ENCODE peak calls at places on chromosomes 13 and 19, in nine cellular contexts. One of them, this sample, is unnamed.
A peak's percentile ranks its signal among the peaks of the same experiment; 100 is the strongest.

GRCh38 chr13:58991826-58992477 is 1171.8 kb downstream of the DIAPH3 start:
- DNase-seq in mesenchymal stem cell: no peak
- DNase-seq in cardiac muscle cell: no peak
- DNase-seq in effector memory CD4-positive, alpha-beta T cell: no peak
- DNase-seq in ascending aorta: no peak
- DNase-seq in heart right ventricle: no peak
- DNase-seq in CD8-positive, alpha-beta memory T cell: no peak
- DNase-seq in A549: no peak
- DNase-seq in mucosa of descending colon: no peak
- DNase-seq in this sample: peak; percentile 31

GRCh38 chr19:38691938-38692457 is 44.5 kb downstream of the ACTN4 start:
- DNase-seq in mesenchymal stem cell: peak; percentile 97
- DNase-seq in ascending aorta: peak; percentile 80
- DNase-seq in CD8-positive, alpha-beta memory T cell: no peak
- DNase-seq in heart right ventricle: no peak
- DNase-seq in effector memory CD4-positive, alpha-beta T cell: no peak
- DNase-seq in mucosa of descending colon: no peak
- DNase-seq in cardiac muscle cell: peak; percentile 90
- DNase-seq in A549: peak; percentile 75
- DNase-seq in this sample: no peak

GRCh38 chr19:50205681-50206138 is 2.3 kb downstream of the MYH14 start:
- DNase-seq in CD8-positive, alpha-beta memory T cell: no peak
- DNase-seq in ascending aorta: no peak
- DNase-seq in A549: no peak
- DNase-seq in effector memory CD4-positive, alpha-beta T cell: no peak
- DNase-seq in heart right ventricle: no peak
- DNase-seq in mesenchymal stem cell: no peak
- DNase-seq in cardiac muscle cell: no peak
- DNase-seq in mucosa of descending colon: peak; percentile 91
- DNase-seq in this sample: peak; percentile 85

GRCh38 chr19:40565910-40566495 is 10.7 kb upstream of the SHKBP1 start:
- DNase-seq in cardiac muscle cell: no peak
- DNase-seq in mesenchymal stem cell: no peak
- DNase-seq in mucosa of descending colon: no peak
- DNase-seq in ascending aorta: no peak
- DNase-seq in effector memory CD4-positive, alpha-beta T cell: no peak
- DNase-seq in A549: no peak
- DNase-seq in heart right ventricle: no peak
- DNase-seq in CD8-positive, alpha-beta memory T cell: no peak
- DNase-seq in this sample: no peak

GRCh38 chr19:5961969-5962945 is 15.7 kb downstream of the RANBP3 start:
- DNase-seq in mucosa of descending colon: peak; percentile 72
- DNase-seq in CD8-positive, alpha-beta memory T cell: peak; percentile 85
- DNase-seq in effector memory CD4-positive, alpha-beta T cell: peak; percentile 63
- DNase-seq in mesenchymal stem cell: peak; percentile 88
- DNase-seq in cardiac muscle cell: peak; percentile 62
- DNase-seq in ascending aorta: no peak
- DNase-seq in A549: no peak
- DNase-seq in heart right ventricle: no peak
- DNase-seq in this sample: peak; percentile 76

GRCh38 chr13:80116107-80116506 is 224.8 kb downstream of the SPRY2 start:
- DNase-seq in ascending aorta: no peak
- DNase-seq in heart right ventricle: no peak
- DNase-seq in mucosa of descending colon: no peak
- DNase-seq in effector memory CD4-positive, alpha-beta T cell: no peak
- DNase-seq in A549: no peak
- DNase-seq in mesenchymal stem cell: peak; percentile 62
- DNase-seq in CD8-positive, alpha-beta memory T cell: no peak
- DNase-seq in cardiac muscle cell: peak; percentile 54
- DNase-seq in this sample: no peak

GRCh38 chr19:17385878-17386611 is 8.0 kb downstream of the CCDC194 start:
- DNase-seq in cardiac muscle cell: peak; percentile 76
- DNase-seq in A549: peak; percentile 53
- DNase-seq in mesenchymal stem cell: peak; percentile 57
- DNase-seq in heart right ventricle: peak; percentile 67
- DNase-seq in mucosa of descending colon: peak; percentile 75
- DNase-seq in effector memory CD4-positive, alpha-beta T cell: peak; percentile 40
- DNase-seq in ascending aorta: no peak
- DNase-seq in CD8-positive, alpha-beta memory T cell: peak; percentile 69
- DNase-seq in this sample: peak; percentile 65

GRCh38 chr13:98658131-98658530 is 81.2 kb upstream of the STK24 start:
- DNase-seq in effector memory CD4-positive, alpha-beta T cell: no peak
- DNase-seq in cardiac muscle cell: peak; percentile 13
- DNase-seq in mucosa of descending colon: no peak
- DNase-seq in ascending aorta: no peak
- DNase-seq in CD8-positive, alpha-beta memory T cell: no peak
- DNase-seq in A549: no peak
- DNase-seq in heart right ventricle: peak; percentile 23
- DNase-seq in mesenchymal stem cell: no peak
- DNase-seq in this sample: no peak

GRCh38 chr19:18457478-18458331 is 19.8 kb upstream of the ISYNA1 start:
- DNase-seq in heart right ventricle: no peak
- DNase-seq in A549: no peak
- DNase-seq in cardiac muscle cell: no peak
- DNase-seq in ascending aorta: no peak
- DNase-seq in CD8-positive, alpha-beta memory T cell: no peak
- DNase-seq in mesenchymal stem cell: no peak
- DNase-seq in mucosa of descending colon: no peak
- DNase-seq in effector memory CD4-positive, alpha-beta T cell: no peak
- DNase-seq in this sample: no peak

GRCh38 chr19:18460313-18460712 is 22.4 kb upstream of the ISYNA1 start:
- DNase-seq in ascending aorta: no peak
- DNase-seq in mucosa of descending colon: peak; percentile 65
- DNase-seq in A549: no peak
- DNase-seq in effector memory CD4-positive, alpha-beta T cell: no peak
- DNase-seq in heart right ventricle: peak; percentile 46
- DNase-seq in cardiac muscle cell: peak; percentile 83
- DNase-seq in mesenchymal stem cell: peak; percentile 67
- DNase-seq in CD8-positive, alpha-beta memory T cell: no peak
- DNase-seq in this sample: peak; percentile 63

GRCh38 chr19:18464646-18465045 is 26.7 kb upstream of the ISYNA1 start:
- DNase-seq in ascending aorta: peak; percentile 71
- DNase-seq in cardiac muscle cell: peak; percentile 85
- DNase-seq in A549: peak; percentile 59
- DNase-seq in mucosa of descending colon: peak; percentile 70
- DNase-seq in heart right ventricle: peak; percentile 88
- DNase-seq in CD8-positive, alpha-beta memory T cell: no peak
- DNase-seq in effector memory CD4-positive, alpha-beta T cell: no peak
- DNase-seq in mesenchymal stem cell: peak; percentile 95
- DNase-seq in this sample: peak; percentile 80

GRCh38 chr19:18460900-18461299 is 23.0 kb upstream of the ISYNA1 start:
- DNase-seq in effector memory CD4-positive, alpha-beta T cell: no peak
- DNase-seq in mucosa of descending colon: no peak
- DNase-seq in A549: no peak
- DNase-seq in ascending aorta: no peak
- DNase-seq in cardiac muscle cell: no peak
- DNase-seq in CD8-positive, alpha-beta memory T cell: no peak
- DNase-seq in heart right ventricle: no peak
- DNase-seq in mesenchymal stem cell: no peak
- DNase-seq in this sample: no peak

GRCh38 chr19:18461471-18461870 is 23.5 kb upstream of the ISYNA1 start:
- DNase-seq in heart right ventricle: no peak
- DNase-seq in cardiac muscle cell: no peak
- DNase-seq in mesenchymal stem cell: no peak
- DNase-seq in CD8-positive, alpha-beta memory T cell: no peak
- DNase-seq in A549: no peak
- DNase-seq in ascending aorta: no peak
- DNase-seq in mucosa of descending colon: no peak
- DNase-seq in effector memory CD4-positive, alpha-beta T cell: no peak
- DNase-seq in this sample: no peak
- H3K4me1 ChIP-seq in heart right ventricle: peaks cover 75% of the 10 kb centered on the region
- H3K4me1 ChIP-seq in cardiac muscle cell: no peaks in the 10 kb centered on the region
- H3K4me1 ChIP-seq in mesenchymal stem cell: peaks cover 60% of the 10 kb centered on the region
- H3K4me1 ChIP-seq in CD8-positive, alpha-beta memory T cell: no peaks in the 10 kb centered on the region
- H3K4me1 ChIP-seq in A549: peaks cover 29% of the 10 kb centered on the region
- H3K4me1 ChIP-seq in ascending aorta: peaks cover 63% of the 10 kb centered on the region
- H3K4me1 ChIP-seq in mucosa of descending colon: peaks cover 29% of the 10 kb centered on the region
- H3K4me1 ChIP-seq in effector memory CD4-positive, alpha-beta T cell: no peaks in the 10 kb centered on the region
- H3K4me1 ChIP-seq in this sample: peaks cover 85% of the 10 kb centered on the region

GRCh38 chr13:113840541-113841354 is 23.1 kb downstream of the GAS6 start:
- DNase-seq in CD8-positive, alpha-beta memory T cell: no peak
- DNase-seq in ascending aorta: no peak
- DNase-seq in heart right ventricle: no peak
- DNase-seq in A549: no peak
- DNase-seq in effector memory CD4-positive, alpha-beta T cell: no peak
- DNase-seq in cardiac muscle cell: no peak
- DNase-seq in mesenchymal stem cell: no peak
- DNase-seq in mucosa of descending colon: no peak
- DNase-seq in this sample: no peak

GRCh38 chr13:113839536-113840204 is 24.2 kb downstream of the GAS6 start:
- DNase-seq in effector memory CD4-positive, alpha-beta T cell: no peak
- DNase-seq in mesenchymal stem cell: no peak
- DNase-seq in ascending aorta: no peak
- DNase-seq in cardiac muscle cell: no peak
- DNase-seq in heart right ventricle: no peak
- DNase-seq in mucosa of descending colon: peak; percentile 84
- DNase-seq in CD8-positive, alpha-beta memory T cell: no peak
- DNase-seq in A549: no peak
- DNase-seq in this sample: peak; percentile 81

GRCh38 chr13:113843063-113843654 is 20.7 kb downstream of the GAS6 start:
- DNase-seq in mucosa of descending colon: peak; percentile 31
- DNase-seq in effector memory CD4-positive, alpha-beta T cell: no peak
- DNase-seq in cardiac muscle cell: no peak
- DNase-seq in ascending aorta: no peak
- DNase-seq in CD8-positive, alpha-beta memory T cell: no peak
- DNase-seq in mesenchymal stem cell: no peak
- DNase-seq in heart right ventricle: peak; percentile 37
- DNase-seq in A549: no peak
- DNase-seq in this sample: no peak

GRCh38 chr13:113842336-113843062 is 21.4 kb downstream of the GAS6 start:
- DNase-seq in CD8-positive, alpha-beta memory T cell: no peak
- DNase-seq in effector memory CD4-positive, alpha-beta T cell: no peak
- DNase-seq in mesenchymal stem cell: no peak
- DNase-seq in ascending aorta: no peak
- DNase-seq in heart right ventricle: no peak
- DNase-seq in cardiac muscle cell: no peak
- DNase-seq in mucosa of descending colon: peak; percentile 32
- DNase-seq in A549: no peak
- DNase-seq in this sample: no peak

DNA sequence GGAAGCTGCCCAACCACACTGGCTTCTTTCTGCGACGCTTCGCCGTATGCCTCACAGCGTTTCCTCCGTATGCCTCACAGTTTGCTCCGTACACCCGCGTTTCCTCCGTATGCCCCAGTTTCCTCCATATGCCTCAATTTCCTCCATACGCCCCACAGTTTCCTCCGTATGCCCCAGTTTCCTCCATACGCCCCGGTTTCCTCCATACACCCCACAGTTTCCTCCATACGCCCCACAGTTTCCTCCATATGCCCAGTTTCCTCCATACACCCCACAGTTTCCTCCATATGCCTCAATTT is 22.6 kb downstream of the GAS6 start:
- DNase-seq in CD8-positive, alpha-beta memory T cell: no peak
- DNase-seq in cardiac muscle cell: no peak
- DNase-seq in mucosa of descending colon: no peak
- DNase-seq in effector memory CD4-positive, alpha-beta T cell: no peak
- DNase-seq in A549: no peak
- DNase-seq in mesenchymal stem cell: no peak
- DNase-seq in heart right ventricle: no peak
- DNase-seq in ascending aorta: no peak
- DNase-seq in this sample: no peak
- H3K4me1 ChIP-seq in CD8-positive, alpha-beta memory T cell: peaks cover 43% of the 10 kb centered on the region
- H3K4me1 ChIP-seq in cardiac muscle cell: peaks cover 42% of the 10 kb centered on the region
- H3K4me1 ChIP-seq in mucosa of descending colon: peaks cover 32% of the 10 kb centered on the region
- H3K4me1 ChIP-seq in effector memory CD4-positive, alpha-beta T cell: peaks cover 27% of the 10 kb centered on the region
- H3K4me1 ChIP-seq in A549: peaks cover 30% of the 10 kb centered on the region
- H3K4me1 ChIP-seq in mesenchymal stem cell: peaks cover 55% of the 10 kb centered on the region
- H3K4me1 ChIP-seq in heart right ventricle: peaks cover 70% of the 10 kb centered on the region
- H3K4me1 ChIP-seq in ascending aorta: peaks cover 42% of the 10 kb centered on the region
- H3K4me1 ChIP-seq in this sample: peaks cover 78% of the 10 kb centered on the region

GRCh38 chr19:1239796-1240737 is 1.5 kb upstream of the ATP5F1D start:
- DNase-seq in mesenchymal stem cell: peak; percentile 89
- DNase-seq in heart right ventricle: peak; percentile 85
- DNase-seq in CD8-positive, alpha-beta memory T cell: peak; percentile 94
- DNase-seq in A549: peak; percentile 87
- DNase-seq in effector memory CD4-positive, alpha-beta T cell: peak; percentile 89
- DNase-seq in ascending aorta: no peak
- DNase-seq in mucosa of descending colon: peak; percentile 89
- DNase-seq in cardiac muscle cell: peak; percentile 96
- DNase-seq in this sample: peak; percentile 85

GRCh38 chr19:1238373-1239303 is 833 bp upstream of the CBARP start:
- DNase-seq in A549: no peak
- DNase-seq in mesenchymal stem cell: no peak
- DNase-seq in effector memory CD4-positive, alpha-beta T cell: no peak
- DNase-seq in CD8-positive, alpha-beta memory T cell: peak; percentile 55
- DNase-seq in mucosa of descending colon: no peak
- DNase-seq in cardiac muscle cell: no peak
- DNase-seq in ascending aorta: no peak
- DNase-seq in heart right ventricle: no peak
- DNase-seq in this sample: no peak

GRCh38 chr19:1237754-1238372 is at the start of gene CBARP:
- DNase-seq in cardiac muscle cell: peak; percentile 49
- DNase-seq in effector memory CD4-positive, alpha-beta T cell: no peak
- DNase-seq in mesenchymal stem cell: no peak
- DNase-seq in ascending aorta: no peak
- DNase-seq in CD8-positive, alpha-beta memory T cell: peak; percentile 53
- DNase-seq in A549: no peak
- DNase-seq in mucosa of descending colon: peak; percentile 50
- DNase-seq in heart right ventricle: no peak
- DNase-seq in this sample: no peak

GRCh38 chr19:1240925-1241324 is 626 bp upstream of the ATP5F1D start:
- DNase-seq in heart right ventricle: no peak
- DNase-seq in cardiac muscle cell: no peak
- DNase-seq in mesenchymal stem cell: no peak
- DNase-seq in mucosa of descending colon: peak; percentile 53
- DNase-seq in A549: no peak
- DNase-seq in effector memory CD4-positive, alpha-beta T cell: no peak
- DNase-seq in ascending aorta: no peak
- DNase-seq in CD8-positive, alpha-beta memory T cell: no peak
- DNase-seq in this sample: no peak

DNA sequence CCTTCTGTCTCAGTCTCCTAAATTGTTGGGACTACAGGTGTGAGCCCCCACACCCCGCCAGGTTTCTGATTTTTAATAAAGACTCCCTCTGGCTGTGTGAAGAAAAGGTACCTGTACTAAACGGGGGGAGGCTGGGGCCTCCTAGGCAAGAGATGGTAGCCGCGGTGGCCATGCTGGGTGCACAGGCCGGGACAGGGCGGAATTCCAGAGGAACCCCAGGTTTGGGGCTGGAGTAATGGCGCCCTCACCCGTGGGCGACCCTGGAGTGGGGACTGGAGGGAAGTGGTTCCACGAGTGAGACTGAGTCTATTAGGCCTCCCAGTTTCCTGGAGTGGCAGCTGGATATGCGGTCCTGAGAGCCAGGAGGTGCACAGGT is 1.6 kb upstream of the CBARP start:
- DNase-seq in A549: no peak
- DNase-seq in effector memory CD4-positive, alpha-beta T cell: no peak
- DNase-seq in cardiac muscle cell: no peak
- DNase-seq in heart right ventricle: no peak
- DNase-seq in mucosa of descending colon: no peak
- DNase-seq in ascending aorta: no peak
- DNase-seq in mesenchymal stem cell: no peak
- DNase-seq in CD8-positive, alpha-beta memory T cell: no peak
- DNase-seq in this sample: no peak
- H3K4me1 ChIP-seq in A549: peaks cover 36% of the 10 kb centered on the region
- H3K4me1 ChIP-seq in effector memory CD4-positive, alpha-beta T cell: peaks cover 33% of the 10 kb centered on the region
- H3K4me1 ChIP-seq in cardiac muscle cell: peaks cover 14% of the 10 kb centered on the region
- H3K4me1 ChIP-seq in heart right ventricle: peaks cover 49% of the 10 kb centered on the region
- H3K4me1 ChIP-seq in mucosa of descending colon: peaks cover 39% of the 10 kb centered on the region
- H3K4me1 ChIP-seq in ascending aorta: peaks cover 39% of the 10 kb centered on the region
- H3K4me1 ChIP-seq in mesenchymal stem cell: peaks cover 50% of the 10 kb centered on the region
- H3K4me1 ChIP-seq in CD8-positive, alpha-beta memory T cell: peaks cover 42% of the 10 kb centered on the region
- H3K4me1 ChIP-seq in this sample: peaks cover 80% of the 10 kb centered on the region

DNA sequence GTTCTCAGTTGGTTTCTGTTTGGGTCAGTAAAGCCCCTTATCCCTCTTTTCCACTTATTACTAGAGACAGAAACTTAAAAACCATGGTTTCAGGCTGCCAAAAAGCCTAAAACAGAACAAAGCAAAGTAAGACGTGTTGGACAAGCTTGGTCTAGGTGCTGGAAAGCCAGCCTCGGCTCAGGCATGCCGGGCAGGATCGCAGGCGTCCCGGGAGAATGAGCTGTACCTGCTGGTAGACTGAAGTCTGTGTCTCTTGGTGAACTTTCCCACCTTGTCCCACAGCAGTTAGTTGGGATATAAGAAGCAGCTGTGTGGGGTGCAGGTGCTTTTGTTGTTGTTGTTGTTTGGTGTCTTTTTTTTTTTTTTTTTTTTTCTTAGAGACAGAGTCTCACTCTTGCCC is 20.8 kb downstream of the PRAM1 start:
- DNase-seq in mucosa of descending colon: no peak
- DNase-seq in effector memory CD4-positive, alpha-beta T cell: no peak
- DNase-seq in CD8-positive, alpha-beta memory T cell: no peak
- DNase-seq in heart right ventricle: no peak
- DNase-seq in A549: no peak
- DNase-seq in ascending aorta: no peak
- DNase-seq in mesenchymal stem cell: no peak
- DNase-seq in cardiac muscle cell: no peak
- DNase-seq in this sample: no peak
- H3K4me1 ChIP-seq in mucosa of descending colon: no peaks in the 10 kb centered on the region
- H3K4me1 ChIP-seq in effector memory CD4-positive, alpha-beta T cell: peaks cover 11% of the 10 kb centered on the region
- H3K4me1 ChIP-seq in CD8-positive, alpha-beta memory T cell: peaks cover 42% of the 10 kb centered on the region
- H3K4me1 ChIP-seq in heart right ventricle: peaks cover 32% of the 10 kb centered on the region
- H3K4me1 ChIP-seq in A549: no peaks in the 10 kb centered on the region
- H3K4me1 ChIP-seq in ascending aorta: no peaks in the 10 kb centered on the region
- H3K4me1 ChIP-seq in mesenchymal stem cell: peaks cover 3% of the 10 kb centered on the region
- H3K4me1 ChIP-seq in cardiac muscle cell: no peaks in the 10 kb centered on the region
- H3K4me1 ChIP-seq in this sample: peaks cover 26% of the 10 kb centered on the region

This sample was measured in stomach.